ENCODE peak calls at places on chromosome 14, in nine cellular contexts. N is H1, J is suprapubic skin, L is endothelial cell of umbilical vein, T is transverse colon, R is heart left ventricle, V is ovary, B is tibial artery, Z is WERI-Rb-1. F is an unnamed sample. For H3K27me3, the result is how much of the 10 kb centered on the place peaks cover.

GRCh38 chr14:73785336-73785833 is 66.2 kb upstream of the PTGR2 start:
- DNase-seq in N (no peak), J (no peak), L (peak), T (peak), R (no peak), V (no peak), B (no peak), Z (peak), F (peak)

GRCh38 chr14:70641548-70642312 is at the start of gene TTC9:
- DNase-seq in N (peak), J (no peak), L (no peak), T (peak), R (peak), V (no peak), B (no peak), Z (peak), F (peak)

GRCh38 chr14:23147676-23148075 is 28.6 kb upstream of the CEBPE start:
- DNase-seq in N (no peak), J (no peak), L (peak), T (no peak), R (no peak), V (peak), B (no peak), Z (no peak), F (no peak)

GRCh38 chr14:85907536-85907935 is 377.6 kb downstream of the FLRT2 start:
- DNase-seq in N (peak), J (no peak), L (no peak), T (no peak), R (no peak), V (no peak), B (no peak), Z (no peak), F (peak)

GRCh38 chr14:78297843-78298242 is 127.7 kb downstream of the NRXN3 start:
- DNase-seq in N (no peak), J (no peak), L (no peak), T (no peak), R (no peak), V (no peak), B (no peak), Z (no peak), F (no peak)

GRCh38 chr14:39160494-39160893 is 9.6 kb downstream of the TRAPPC6B start:
- DNase-seq in N (no peak), J (no peak), L (no peak), T (no peak), R (no peak), V (no peak), B (no peak), Z (no peak), F (no peak)

GRCh38 chr14:60771117-60771516 is 36.6 kb downstream of the MNAT1 start:
- DNase-seq in N (no peak), J (no peak), L (no peak), T (no peak), R (no peak), V (no peak), B (no peak), Z (no peak), F (no peak)

GRCh38 chr14:77912754-77913556 is 113.0 kb downstream of the ADCK1 start:
- DNase-seq in N (no peak), J (peak), L (no peak), T (no peak), R (no peak), V (no peak), B (no peak), Z (no peak), F (no peak)

GRCh38 chr14:39228509-39229221 is 5.0 kb upstream of the MIA2 start:
- DNase-seq in N (no peak), J (no peak), L (no peak), T (no peak), R (no peak), V (no peak), B (no peak), Z (no peak), F (no peak)

GRCh38 chr14:99006271-99006670 is 265.7 kb downstream of the BCL11B start:
- DNase-seq in N (no peak), J (no peak), L (no peak), T (no peak), R (no peak), V (no peak), B (no peak), Z (no peak), F (no peak)

GRCh38 chr14:51855234-51855633 is 5.2 kb upstream of the GNG2 start:
- DNase-seq in N (no peak), J (no peak), L (no peak), T (no peak), R (no peak), V (no peak), B (no peak), Z (no peak), F (no peak)

GRCh38 chr14:54781936-54782802 is 120.5 kb downstream of the GCH1 start:
- DNase-seq in N (no peak), J (no peak), L (no peak), T (no peak), R (no peak), V (no peak), B (no peak), Z (no peak), F (no peak)
- H3K4me3 ChIP-seq in N (no peak), J (no peak), L (no peak), T (no peak), R (no peak), V (no peak), B (no peak), Z (no peak), F (no peak)

GRCh38 chr14:100601064-100601463 is 13.8 kb upstream of the BEGAIN start:
- DNase-seq in N (no peak), J (no peak), L (no peak), T (no peak), R (no peak), V (no peak), B (no peak), Z (no peak), F (no peak)
- H3K27me3 ChIP-seq in N (under half), J (under half), L (under half), T (under half), R (under half), V (under half), B (under half), Z (under half), F (half or more)

GRCh38 chr14:92093320-92093719 is 13.1 kb downstream of the ATXN3 start:
- DNase-seq in N (no peak), J (no peak), L (no peak), T (no peak), R (no peak), V (no peak), B (no peak), Z (peak), F (no peak)
- TF ChIP-seq CTCF in N (peak), J (no peak), L (no peak), T (no peak), R (no peak), V (no peak), B (no peak), Z (peak), F (peak)

GRCh38 chr14:93085916-93086315 is 29.8 kb downstream of the ITPK1 start:
- DNase-seq in N (no peak), J (no peak), L (no peak), T (no peak), R (no peak), V (no peak), B (no peak), Z (peak), F (peak)
- H3K4me3 ChIP-seq in N (no peak), J (no peak), L (no peak), T (no peak), R (no peak), V (no peak), B (no peak), Z (no peak), F (peak)

DNA sequence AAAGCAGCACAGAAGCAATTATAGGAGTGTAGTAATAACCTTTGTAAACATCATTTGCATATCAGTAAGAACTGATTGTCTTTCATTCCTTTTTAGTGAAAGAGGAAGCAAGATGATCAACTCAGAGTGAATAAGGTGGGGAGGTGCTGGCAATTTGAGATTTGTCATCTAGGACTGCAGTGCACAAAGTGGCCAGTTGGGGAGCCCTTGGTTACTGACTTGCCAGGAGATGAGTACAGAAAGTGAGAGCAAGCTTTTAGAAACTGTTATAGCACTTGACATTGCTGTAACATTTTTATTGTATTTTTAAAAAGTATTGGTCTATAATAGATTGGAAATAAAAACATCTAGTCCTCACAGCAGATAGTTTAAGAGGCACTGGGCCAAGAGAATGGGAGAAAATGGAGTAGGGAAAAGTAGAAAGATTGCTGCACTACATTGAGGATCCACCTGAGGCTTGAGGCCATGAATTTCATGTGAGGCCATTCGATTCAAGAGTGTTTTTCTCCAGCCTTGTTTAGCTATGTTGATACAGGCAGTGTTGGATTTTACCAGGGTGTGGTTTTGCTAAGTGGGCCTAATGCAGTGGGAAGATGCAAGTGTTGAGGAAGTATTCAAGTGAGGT is 98.2 kb downstream of the SNAPC1 start:
- DNase-seq in N (peak), J (no peak), L (peak), T (peak), R (no peak), V (no peak), B (no peak), Z (peak), F (peak)
- H3K27me3 ChIP-seq in N (under half), J (under half), L (under half), T (under half), R (under half), V (under half), B (under half), Z (under half), F (under half)

GRCh38 chr14:75005357-75005756 is 2.6 kb downstream of the EIF2B2 start:
- DNase-seq in N (no peak), J (no peak), L (no peak), T (no peak), R (no peak), V (no peak), B (no peak), Z (no peak), F (no peak)

GRCh38 chr14:75001899-75002298 is 822 bp upstream of the EIF2B2 start:
- DNase-seq in N (no peak), J (no peak), L (no peak), T (no peak), R (no peak), V (no peak), B (no peak), Z (no peak), F (no peak)

GRCh38 chr14:75001261-75001660 is 1.5 kb upstream of the EIF2B2 start:
- DNase-seq in N (no peak), J (no peak), L (no peak), T (no peak), R (no peak), V (no peak), B (no peak), Z (no peak), F (no peak)

GRCh38 chr14:75003250-75004027 is 718 bp downstream of the EIF2B2 start:
- DNase-seq in N (no peak), J (peak), L (peak), T (peak), R (no peak), V (no peak), B (no peak), Z (no peak), F (no peak)

GRCh38 chr14:75002392-75003249 is at the start of gene EIF2B2:
- DNase-seq in N (peak), J (peak), L (peak), T (peak), R (peak), V (peak), B (peak), Z (peak), F (peak)
- TF ChIP-seq CTCF in N (peak), J (no peak), L (no peak), T (peak), R (peak), V (no peak), B (peak), Z (peak), F (peak)

GRCh38 chr14:20626274-20626673 is 15.2 kb downstream of the OR6S1 start:
- DNase-seq in N (no peak), J (no peak), L (no peak), T (no peak), R (no peak), V (no peak), B (no peak), Z (no peak), F (no peak)
- H3K4me3 ChIP-seq in N (peak), J (peak), L (no peak), T (no peak), R (no peak), V (no peak), B (peak), Z (no peak), F (peak)

DNA sequence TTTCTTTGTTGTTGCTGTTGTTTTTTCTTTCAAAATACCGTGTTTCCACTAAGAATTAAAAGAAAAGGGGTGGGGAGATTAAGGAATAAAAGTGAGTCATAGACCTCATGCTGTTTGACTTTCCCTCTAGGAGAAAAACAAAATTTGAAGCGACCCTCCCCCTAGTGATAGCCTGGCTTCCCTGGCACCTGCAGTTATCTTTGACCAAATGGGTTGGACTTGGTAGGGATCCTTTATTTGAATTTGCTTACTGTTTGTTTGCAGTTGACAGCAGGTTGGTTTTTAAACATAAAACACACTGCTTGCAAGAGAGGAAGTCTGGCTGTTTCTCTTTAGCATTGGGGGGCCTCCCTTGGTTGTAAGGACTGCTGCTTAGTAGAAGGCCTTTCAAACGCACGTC is 14.0 kb downstream of the OTX2 start:
- DNase-seq in N (no peak), J (no peak), L (no peak), T (no peak), R (no peak), V (no peak), B (no peak), Z (peak), F (peak)
- H3K27me3 ChIP-seq in N (half or more), J (half or more), L (half or more), T (half or more), R (half or more), V (under half), B (half or more), Z (under half), F (under half)

DNA sequence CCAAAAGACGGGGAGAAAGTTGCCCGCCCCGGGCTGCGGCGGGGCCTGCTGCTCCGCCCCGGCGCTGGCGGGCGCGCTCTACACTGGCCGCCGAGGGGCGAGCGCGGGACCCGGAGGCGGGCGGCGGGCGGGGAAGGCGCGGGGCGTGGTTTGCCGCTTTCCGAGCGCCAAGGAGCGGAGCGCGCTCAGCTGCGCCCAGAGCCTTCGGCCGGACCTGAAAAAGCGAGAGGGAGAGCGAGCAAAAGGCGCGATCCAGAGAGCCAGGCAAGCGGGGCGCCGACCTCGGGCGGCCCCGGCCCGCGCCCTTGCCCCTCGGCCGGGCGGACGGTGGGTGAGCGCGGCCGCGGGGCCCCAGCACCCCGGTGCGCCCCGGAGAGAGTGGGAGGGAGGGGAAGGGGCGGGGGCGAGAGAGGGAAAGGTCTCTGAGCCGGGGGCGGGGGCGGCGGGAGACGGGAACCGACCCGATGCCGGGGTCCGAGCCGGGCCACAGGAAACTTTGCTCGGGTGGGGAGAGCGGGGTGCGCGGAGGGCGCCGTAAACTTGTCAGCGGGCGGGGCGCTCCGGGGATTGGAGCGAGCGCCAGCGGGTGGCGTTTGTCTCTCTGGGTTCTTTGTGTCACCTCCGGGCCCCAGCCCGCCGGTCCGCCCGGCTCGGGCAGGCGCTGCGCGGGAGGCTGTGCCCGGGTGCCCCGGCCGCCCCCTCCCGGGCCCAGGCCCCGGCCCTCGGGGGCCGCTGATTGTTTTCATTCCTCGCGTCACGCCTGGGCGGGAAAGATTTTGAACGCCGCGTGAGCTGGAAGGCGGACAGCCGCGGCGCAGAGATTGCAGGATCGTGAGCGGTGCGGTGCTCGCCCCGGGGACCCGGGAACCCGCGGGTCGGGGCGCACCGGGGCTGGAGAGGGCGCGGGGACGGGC is at the start of gene SYNE2:
- DNase-seq in N (peak), J (peak), L (peak), T (peak), R (peak), V (peak), B (peak), Z (peak), F (peak)
- TF ChIP-seq CTCF in N (no peak), J (no peak), L (no peak), T (peak), R (peak), V (peak), B (peak), Z (peak), F (peak)

DNA sequence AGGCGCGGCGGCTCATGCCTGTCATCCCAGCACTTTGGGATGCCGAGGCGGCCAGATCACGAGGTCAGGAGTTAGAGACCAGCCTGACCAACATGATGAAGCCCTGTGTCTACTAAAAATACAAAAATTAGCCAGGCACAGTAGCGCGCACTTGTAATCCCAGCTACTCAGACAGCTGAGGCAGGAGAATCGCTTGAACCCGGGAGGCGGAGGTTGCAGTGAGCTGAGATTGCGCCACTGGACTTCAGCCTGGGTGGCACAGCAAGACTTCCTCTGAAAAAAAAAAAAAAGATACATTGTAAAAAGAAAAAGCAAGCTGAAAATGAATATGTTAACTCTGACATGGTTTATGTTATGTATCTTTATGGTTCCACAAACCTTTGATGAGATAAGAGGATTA is 33.6 kb downstream of the RPGRIP1 start:
- DNase-seq in N (no peak), J (no peak), L (no peak), T (peak), R (no peak), V (no peak), B (no peak), Z (no peak), F (no peak)
- H3K4me3 ChIP-seq in N (no peak), J (no peak), L (no peak), T (no peak), R (no peak), V (no peak), B (no peak), Z (no peak), F (no peak)